ENCODE peak calls at places on chromosomes 5 and 9, in nine cellular contexts. S is transverse colon, R is H1, W is K562, O is esophagus muscularis mucosa, A is sigmoid colon, F is HepG2, Y is suprapubic skin, M is GM12878. J is an unnamed sample.

GRCh38 chr9:128098936-128099931 is 28.3 kb downstream of the PTGES2 start:
- DNase-seq in Y (no peak), F (no peak), M (no peak), S (peak; percentile 47), O (no peak), A (no peak), R (no peak), W (peak; percentile 38), J (no peak)

GRCh38 chr5:72246954-72247442 is 73.0 kb downstream of the MRPS27 start:
- DNase-seq in M (no peak), O (no peak), A (no peak), F (no peak), W (no peak), Y (no peak), R (no peak), S (no peak), J (no peak)

GRCh38 chr9:88388886-88389617 is 808 bp downstream of the SPIN1 start:
- DNase-seq in W (peak; percentile 87), Y (peak; percentile 79), A (peak; percentile 81), O (no peak), S (peak; percentile 51), F (peak; percentile 66), R (peak; percentile 71), M (no peak), J (peak; percentile 38)

GRCh38 chr9:17660158-17660557 is 81.3 kb downstream of the SH3GL2 start:
- DNase-seq in M (no peak), F (no peak), S (no peak), R (no peak), A (no peak), W (no peak), Y (no peak), O (no peak), J (no peak)

GRCh38 chr9:123131258-123131657 is 97.8 kb downstream of the GPR21 start:
- DNase-seq in S (no peak), O (no peak), W (no peak), F (peak; percentile 53), R (no peak), M (no peak), Y (no peak), A (no peak), J (no peak)

GRCh38 chr9:124215956-124216355 is 41.8 kb upstream of the NEK6 start:
- DNase-seq in F (no peak), S (no peak), R (no peak), M (no peak), O (no peak), A (peak; percentile 41), Y (no peak), W (no peak), J (peak; percentile 17)

GRCh38 chr9:89529243-89530030 is 31.5 kb upstream of the SEMA4D start:
- DNase-seq in Y (no peak), R (no peak), A (no peak), W (no peak), F (no peak), M (no peak), S (no peak), O (no peak), J (no peak)

GRCh38 chr5:155193018-155193417 is 179.5 kb downstream of the KIF4B start:
- DNase-seq in W (no peak), S (no peak), R (no peak), O (no peak), A (no peak), M (no peak), Y (no peak), F (no peak), J (no peak)

GRCh38 chr5:170316933-170317332 is 19.4 kb upstream of the LCP2 start:
- DNase-seq in M (no peak), S (no peak), Y (no peak), A (no peak), W (no peak), F (no peak), O (no peak), R (no peak), J (no peak)

GRCh38 chr9:112680731-112681402 is 37.0 kb downstream of the INIP start:
- DNase-seq in A (no peak), M (no peak), F (no peak), S (no peak), O (no peak), R (peak; percentile 51), W (no peak), Y (no peak), J (no peak)

GRCh38 chr5:131610198-131611063 is 24.6 kb downstream of the RAPGEF6 start:
- DNase-seq in O (no peak), F (peak; percentile 86), S (no peak), W (no peak), R (no peak), M (no peak), A (no peak), Y (no peak), J (no peak)

GRCh38 chr5:176541338-176542134 is 4.3 kb upstream of the RNF44 start:
- DNase-seq in Y (no peak), S (peak; percentile 86), M (no peak), F (peak; percentile 65), W (no peak), R (peak; percentile 81), A (no peak), O (no peak), J (peak; percentile 75)

GRCh38 chr5:59485629-59486439 is 407.7 kb downstream of the PDE4D start:
- DNase-seq in W (no peak), M (no peak), A (no peak), S (no peak), O (no peak), Y (no peak), R (no peak), F (no peak), J (no peak)

GRCh38 chr5:4189317-4189716 is 593.7 kb downstream of the IRX1 start:
- DNase-seq in O (no peak), F (no peak), M (no peak), Y (no peak), W (peak; percentile 15), R (no peak), S (no peak), A (no peak), J (no peak)

GRCh38 chr5:154356256-154356655 is 89.5 kb upstream of the SAP30L start:
- DNase-seq in Y (no peak), A (peak; percentile 40), O (no peak), S (no peak), R (no peak), W (no peak), M (no peak), F (no peak), J (no peak)

GRCh38 chr9:83449166-83449565 is 89.0 kb downstream of the FRMD3 start:
- DNase-seq in W (no peak), O (no peak), R (no peak), F (no peak), S (no peak), M (no peak), Y (no peak), A (peak; percentile 76), J (no peak)

GRCh38 chr9:33460854-33461253 is 12.9 kb downstream of the NOL6 start:
- DNase-seq in R (no peak), F (no peak), Y (no peak), O (no peak), M (no peak), A (no peak), W (no peak), S (no peak), J (no peak)

GRCh38 chr5:32753051-32753450 is 41.9 kb downstream of the NPR3 start:
- DNase-seq in F (no peak), M (no peak), S (no peak), A (no peak), R (no peak), W (no peak), Y (no peak), O (no peak), J (no peak)

GRCh38 chr5:31733365-31733764 is 94.4 kb downstream of the PDZD2 start:
- DNase-seq in W (no peak), R (no peak), M (no peak), S (no peak), O (no peak), F (no peak), A (no peak), Y (no peak), J (no peak)

GRCh38 chr5:171847026-171847425 is 61.4 kb downstream of the SMIM23 start:
- DNase-seq in S (no peak), M (no peak), A (no peak), R (no peak), W (no peak), F (no peak), Y (no peak), O (no peak), J (no peak)

GRCh38 chr9:112487799-112488345 is 1.2 kb downstream of the KIAA1958 start:
- DNase-seq in F (no peak), W (peak; percentile 20), A (no peak), Y (no peak), O (no peak), S (no peak), R (no peak), M (no peak), J (no peak)

GRCh38 chr5:154885438-154885837 is 27.0 kb downstream of the CNOT8 start:
- DNase-seq in Y (no peak), S (no peak), M (no peak), F (no peak), O (no peak), A (no peak), R (no peak), W (no peak), J (no peak)

GRCh38 chr9:134220311-134220710 is 55.9 kb upstream of the RNU6ATAC start:
- DNase-seq in Y (no peak), S (no peak), A (peak; percentile 39), R (no peak), M (no peak), F (peak; percentile 21), O (no peak), W (peak; percentile 40), J (no peak)

GRCh38 chr9:74284596-74284995 is 212.5 kb upstream of the RORB start:
- DNase-seq in S (no peak), W (no peak), Y (no peak), A (no peak), M (no peak), O (no peak), F (no peak), R (no peak), J (no peak)
- TF ChIP-seq EP300 in S (no peak), W (no peak), Y (no peak), A (no peak), M (no peak), O (no peak), F (no peak), R (no peak), J (no peak)

GRCh38 chr9:110248361-110248760 is 7.9 kb downstream of the TXN start:
- DNase-seq in M (no peak), O (no peak), Y (no peak), F (no peak), R (no peak), W (no peak), S (no peak), A (no peak), J (no peak)
- TF ChIP-seq POLR2A in M (no peak), O (no peak), Y (no peak), F (no peak), R (no peak), W (no peak), S (no peak), A (no peak), J (no peak)

GRCh38 chr5:159749146-159749545 is 167.1 kb upstream of the ADRA1B start:
- DNase-seq in R (no peak), Y (no peak), W (no peak), S (no peak), M (no peak), A (no peak), F (no peak), O (no peak), J (no peak)
- TF ChIP-seq POLR2AphosphoS5 in R (no peak), Y (no peak), W (no peak), S (no peak), M (no peak), A (no peak), F (no peak), O (no peak), J (no peak)

GRCh38 chr9:126724226-126724625 is 80.6 kb upstream of the ZBTB43 start:
- DNase-seq in A (no peak), S (no peak), W (no peak), F (no peak), Y (no peak), R (no peak), O (peak; percentile 82), M (no peak), J (no peak)
- TF ChIP-seq EP300 in A (no peak), S (no peak), W (no peak), F (no peak), Y (no peak), R (no peak), O (no peak), M (no peak), J (no peak)